ENCODE peak calls at places on chromosomes 12 and 14, in four cellular contexts. J, A, F and U are unnamed samples.

GRCh38 chr14:91872011-91872476 is 4.7 kb upstream of the TC2N start:
- DNase-seq in J (no peak), A (no peak), F (no peak), U (no peak)

GRCh38 chr12:120678572-120678971 is 8.4 kb upstream of the MLEC start:
- DNase-seq in J (no peak), A (no peak), F (no peak), U (no peak)

GRCh38 chr14:68734231-68734732 is 58.6 kb downstream of the ZFP36L1 start:
- DNase-seq in J (no peak), A (no peak), F (no peak), U (peak)

GRCh38 chr12:47190271-47190750 is 110.6 kb upstream of the AMIGO2 start:
- DNase-seq in J (no peak), A (no peak), F (no peak), U (peak)

GRCh38 chr12:44500423-44500822 is 375.7 kb downstream of the NELL2 start:
- DNase-seq in J (no peak), A (no peak), F (no peak), U (no peak)

GRCh38 chr14:53999061-53999488 is 42.5 kb upstream of the BMP4 start:
- DNase-seq in J (no peak), A (no peak), F (no peak), U (peak)

GRCh38 chr14:21192875-21193535 is 37.1 kb upstream of the OR5AU1 start:
- DNase-seq in J (no peak), A (no peak), F (no peak), U (peak)

GRCh38 chr12:46671102-46671501 is 154.7 kb downstream of the SLC38A4 start:
- DNase-seq in J (no peak), A (no peak), F (no peak), U (no peak)

GRCh38 chr14:55306938-55307589 is 35.8 kb downstream of the FBXO34 start:
- DNase-seq in J (no peak), A (peak), F (no peak), U (no peak)

GRCh38 chr12:95218852-95219171 is 1.2 kb downstream of the VEZT start:
- DNase-seq in J (no peak), A (no peak), F (no peak), U (no peak)